ENCODE peak calls at places on chromosomes 12 and 14, in seven cellular contexts. Y is HS-5, Z is RCC 7860, G is OCI-LY7, J is iPS DF 19.7, U is lung, I is SW480. T is an unnamed sample.

GRCh38 chr12:108268397-108268796 is 70.7 kb downstream of the CMKLR1 start:
- DNase-seq in I (no peak), U (no peak), Y (no peak), Z (no peak), G (no peak), J (no peak), T (peak)

GRCh38 chr12:112427760-112428159 is 9.0 kb downstream of the PTPN11 start:
- DNase-seq in J (no peak), G (no peak), Z (no peak), I (no peak), U (no peak), Y (no peak), T (no peak)

GRCh38 chr14:36971263-36971855 is 201.0 kb downstream of the SLC25A21 start:
- DNase-seq in U (no peak), Z (no peak), G (no peak), Y (no peak), J (no peak), I (no peak), T (no peak)

GRCh38 chr12:7303230-7303629 is 642 bp upstream of the ACSM4 start:
- DNase-seq in Z (no peak), J (no peak), U (no peak), I (no peak), Y (no peak), G (no peak), T (no peak)

GRCh38 chr14:34911209-34912150 is 36.3 kb upstream of the BAZ1A start:
- DNase-seq in Y (no peak), Z (no peak), G (no peak), U (no peak), J (no peak), I (no peak), T (no peak)

GRCh38 chr12:20731274-20731673 is 36.1 kb downstream of the SLCO1C1 start:
- DNase-seq in Y (no peak), Z (no peak), J (no peak), G (no peak), I (no peak), U (no peak), T (no peak)

GRCh38 chr14:64943981-64944520 is 1.5 kb upstream of the GPX2 start:
- DNase-seq in Z (no peak), U (no peak), J (no peak), Y (no peak), G (no peak), I (no peak), T (no peak)

GRCh38 chr14:104784846-104785707 is 10.5 kb downstream of the AKT1 start:
- DNase-seq in I (no peak), U (peak), J (no peak), Y (no peak), Z (no peak), G (no peak), T (no peak)

GRCh38 chr14:84874436-84874835 is 655.5 kb upstream of the FLRT2 start:
- DNase-seq in U (no peak), Z (no peak), G (no peak), Y (no peak), I (no peak), J (no peak), T (no peak)

GRCh38 chr12:2555487-2556082 is 239.2 kb upstream of the FKBP4 start:
- DNase-seq in I (no peak), G (no peak), J (no peak), U (no peak), Y (no peak), Z (no peak), T (no peak)

GRCh38 chr14:72892879-72893635 is 844 bp downstream of the DPF3 start:
- DNase-seq in Y (no peak), G (peak), I (peak), Z (no peak), J (no peak), U (no peak), T (no peak)

GRCh38 chr12:20142295-20142694 is 226.0 kb upstream of the PDE3A start:
- DNase-seq in Y (no peak), Z (no peak), J (no peak), U (no peak), I (no peak), G (no peak), T (no peak)

GRCh38 chr12:93048646-93049045 is 119.6 kb upstream of the EEA1 start:
- DNase-seq in I (peak), Z (peak), U (no peak), G (no peak), J (no peak), Y (no peak), T (no peak)

GRCh38 chr12:72995616-72996015 is 723.4 kb downstream of the TRHDE start:
- DNase-seq in I (no peak), J (no peak), U (no peak), Y (no peak), Z (no peak), G (no peak), T (peak)

GRCh38 chr12:130568041-130568440 is 148.1 kb downstream of the RIMBP2 start:
- DNase-seq in Z (no peak), I (no peak), U (no peak), Y (no peak), J (no peak), G (no peak), T (no peak)

GRCh38 chr12:70049596-70050360 is 193.5 kb upstream of the CNOT2 start:
- DNase-seq in G (peak), I (no peak), J (no peak), Y (no peak), Z (no peak), U (no peak), T (peak)

GRCh38 chr12:128609861-128610260 is 213.9 kb downstream of the SLC15A4 start:
- DNase-seq in Y (no peak), I (no peak), G (no peak), Z (no peak), U (no peak), J (no peak), T (no peak)